ENCODE peak calls at places on chromosomes 11 and 22, in eight cellular contexts. T, C, Y, L, H, G, K and U are unnamed samples.

GRCh38 chr11:45091563-45092392 is 54.7 kb upstream of the PRDM11 start:
- DNase-seq in L (no peak), H (no peak), G (no peak), K (no peak), T (no peak), C (no peak), Y (no peak), U (no peak)

GRCh38 chr11:88384004-88384677 is 46.6 kb upstream of the CTSC start:
- DNase-seq in G (no peak), T (peak), K (no peak), H (no peak), C (no peak), Y (no peak), L (no peak), U (no peak)

GRCh38 chr11:61968758-61969390 is 1.4 kb upstream of the FTH1 start:
- DNase-seq in L (no peak), K (no peak), Y (no peak), C (no peak), T (peak), G (peak), H (no peak), U (no peak)

GRCh38 chr11:119518746-119519382 is 95.9 kb upstream of the THY1 start:
- DNase-seq in C (no peak), H (no peak), Y (peak), G (no peak), T (peak), L (no peak), K (no peak), U (no peak)

GRCh38 chr22:26430600-26430999 is 1.5 kb downstream of the ASPHD2 start:
- DNase-seq in T (no peak), H (no peak), Y (no peak), G (no peak), K (no peak), L (no peak), C (no peak), U (no peak)

GRCh38 chr11:15663778-15664218 is 549.1 kb downstream of the INSC start:
- DNase-seq in C (no peak), T (peak), G (no peak), Y (no peak), H (peak), K (no peak), L (no peak), U (peak)

GRCh38 chr22:21033895-21034294 is 1.5 kb upstream of the SLC7A4 start:
- DNase-seq in K (no peak), H (no peak), T (no peak), C (no peak), L (no peak), Y (no peak), G (no peak), U (no peak)

GRCh38 chr22:26573026-26573662 is 16.8 kb downstream of the TPST2 start:
- DNase-seq in C (no peak), G (peak), H (peak), K (peak), Y (no peak), T (peak), L (no peak), U (no peak)

GRCh38 chr22:35892192-35892591 is 136.4 kb downstream of the RBFOX2 start:
- DNase-seq in L (no peak), H (no peak), T (no peak), Y (peak), G (no peak), C (no peak), K (no peak), U (no peak)

GRCh38 chr22:49812838-49813237 is 14.8 kb downstream of the BRD1 start:
- DNase-seq in C (no peak), K (no peak), T (no peak), G (peak), L (no peak), H (no peak), Y (no peak), U (no peak)

GRCh38 chr11:2885676-2886081 is at the start of gene CDKN1C:
- DNase-seq in Y (peak), T (peak), L (peak), C (peak), H (peak), K (peak), G (peak), U (peak)

GRCh38 chr11:46489668-46490560 is 98.3 kb upstream of the CHRM4 start:
- DNase-seq in K (peak), H (peak), L (no peak), T (peak), G (no peak), C (no peak), Y (peak), U (no peak)

GRCh38 chr11:78878631-78879030 is 304.0 kb upstream of the NARS2 start:
- DNase-seq in T (no peak), Y (no peak), L (no peak), C (no peak), G (no peak), K (no peak), H (no peak), U (no peak)

GRCh38 chr22:17637490-17638181 is 921 bp upstream of the BCL2L13 start:
- DNase-seq in H (no peak), K (no peak), L (no peak), C (no peak), Y (no peak), T (no peak), G (no peak), U (no peak)

GRCh38 chr22:45096256-45096907 is 67.3 kb upstream of the NUP50 start:
- DNase-seq in G (peak), H (peak), L (peak), Y (peak), C (peak), K (peak), T (peak), U (no peak)

GRCh38 chr11:86955674-86956522 is 703 bp upstream of the FZD4 start:
- DNase-seq in C (peak), Y (peak), G (peak), H (peak), T (peak), L (peak), K (peak), U (peak)

GRCh38 chr11:125591659-125592304 is 870 bp upstream of the STT3A start:
- DNase-seq in H (no peak), T (peak), Y (peak), G (peak), L (no peak), K (no peak), C (peak), U (no peak)